ENCODE peak calls at places on chromosomes 5 and 9, in seven cellular contexts. Q, P, S, Y, A, H and M are unnamed samples.

GRCh38 chr5:147411612-147412310 is 98.1 kb downstream of the DPYSL3 start:
- DNase-seq in H (no peak), Q (no peak), S (no peak), P (no peak), A (no peak), Y (no peak), M (no peak)

GRCh38 chr5:35857004-35857345 is 284 bp downstream of the IL7R start:
- DNase-seq in P (no peak), Y (no peak), H (no peak), A (no peak), S (no peak), Q (no peak), M (no peak)

GRCh38 chr9:33852216-33852826 is 35.4 kb downstream of the UBE2R2 start:
- DNase-seq in A (peak; percentile 41), Y (peak; percentile 29), S (peak; percentile 50), P (no peak), Q (peak; percentile 20), H (peak; percentile 79), M (peak; percentile 88)

GRCh38 chr5:78893959-78894676 is 91.0 kb downstream of the ARSB start:
- DNase-seq in S (no peak), A (no peak), P (no peak), H (no peak), Y (no peak), Q (no peak), M (no peak)

GRCh38 chr5:151179489-151179840 is 21.9 kb upstream of the ANXA6 start:
- DNase-seq in Y (no peak), Q (no peak), H (no peak), S (no peak), P (no peak), A (no peak), M (no peak)

GRCh38 chr9:15746905-15747304 is 194.1 kb downstream of the CCDC171 start:
- DNase-seq in H (no peak), A (no peak), Q (no peak), Y (no peak), P (no peak), S (no peak), M (no peak)

GRCh38 chr5:57007349-57007748 is 55.4 kb upstream of the MIER3 start:
- DNase-seq in Q (no peak), P (no peak), H (no peak), A (no peak), S (no peak), Y (no peak), M (no peak)

GRCh38 chr9:16708638-16709435 is 161.6 kb downstream of the BNC2 start:
- DNase-seq in Q (no peak), Y (no peak), S (no peak), P (no peak), H (no peak), A (no peak), M (no peak)

GRCh38 chr5:136108131-136108739 is 24.4 kb upstream of the SMAD5 start:
- DNase-seq in Y (no peak), Q (no peak), H (no peak), S (no peak), A (no peak), P (no peak), M (no peak)

GRCh38 chr5:79974896-79975295 is 16.2 kb downstream of the MTX3 start:
- DNase-seq in H (no peak), S (no peak), Q (no peak), A (no peak), P (no peak), Y (no peak), M (no peak)

GRCh38 chr9:16848189-16848588 is 22.3 kb downstream of the BNC2 start:
- DNase-seq in P (no peak), A (no peak), S (no peak), H (no peak), Y (peak; percentile 23), Q (no peak), M (no peak)

GRCh38 chr5:74040065-74040551 is 414.1 kb downstream of the ARHGEF28 start:
- DNase-seq in H (no peak), Q (no peak), Y (peak; percentile 34), A (peak; percentile 16), S (no peak), P (peak; percentile 48), M (peak; percentile 63)

GRCh38 chr9:89919171-89919681 is 314.4 kb downstream of the GADD45G start:
- DNase-seq in S (peak; percentile 5), Q (peak; percentile 40), Y (no peak), A (no peak), H (peak; percentile 74), P (no peak), M (no peak)

GRCh38 chr9:68778635-68779034 is 73.6 kb downstream of the PIP5K1B start:
- DNase-seq in S (no peak), Y (no peak), P (no peak), Q (no peak), H (no peak), A (no peak), M (no peak)

GRCh38 chr5:178213003-178213449 is 8.7 kb downstream of the HNRNPAB start:
- DNase-seq in S (no peak), P (no peak), A (no peak), Y (no peak), Q (no peak), H (no peak), M (no peak)

GRCh38 chr5:125700380-125700856 is 722.8 kb upstream of the GRAMD2B start:
- DNase-seq in P (no peak), A (peak; percentile 66), Q (no peak), S (no peak), Y (peak; percentile 59), H (no peak), M (no peak)

GRCh38 chr5:94457788-94458187 is 160.6 kb downstream of the KIAA0825 start:
- DNase-seq in Q (no peak), P (no peak), A (no peak), S (no peak), Y (no peak), H (no peak), M (no peak)

GRCh38 chr9:98997580-98997979 is 53.9 kb downstream of the COL15A1 start:
- DNase-seq in Q (no peak), H (no peak), S (no peak), P (no peak), Y (no peak), A (no peak), M (no peak)

GRCh38 chr5:109580225-109580624 is 109.5 kb upstream of the MAN2A1 start:
- DNase-seq in S (no peak), Y (no peak), A (no peak), Q (no peak), H (no peak), P (no peak), M (no peak)

GRCh38 chr9:106733828-106734227 is 129.1 kb upstream of the ZNF462 start:
- DNase-seq in A (no peak), P (no peak), Y (peak; percentile 16), H (no peak), S (no peak), Q (no peak), M (no peak)

GRCh38 chr9:6827370-6827949 is 69.7 kb downstream of the KDM4C start:
- DNase-seq in Q (peak; percentile 37), A (peak; percentile 57), S (no peak), P (peak; percentile 13), H (no peak), Y (peak; percentile 54), M (no peak)

GRCh38 chr9:37486616-37487544 is 1.1 kb downstream of the POLR1E start:
- DNase-seq in H (peak; percentile 81), A (no peak), P (peak; percentile 91), Y (no peak), Q (no peak), S (no peak), M (peak; percentile 76)

GRCh38 chr5:131496400-131496713 is 138.7 kb downstream of the RAPGEF6 start:
- DNase-seq in A (no peak), Y (no peak), S (no peak), Q (peak; percentile 16), P (no peak), H (no peak), M (no peak)

GRCh38 chr5:122392224-122392623 is 80.2 kb downstream of the SNCAIP start:
- DNase-seq in S (no peak), H (no peak), Q (no peak), P (no peak), Y (no peak), A (no peak), M (no peak)

GRCh38 chr5:135139397-135140134 is 105.5 kb upstream of the PITX1 start:
- DNase-seq in H (peak; percentile 27), A (no peak), Q (no peak), P (peak; percentile 92), Y (no peak), S (no peak), M (no peak)

GRCh38 chr9:114183006-114183405 is 27.7 kb downstream of the COL27A1 start:
- DNase-seq in Q (no peak), S (no peak), Y (no peak), H (no peak), A (no peak), P (no peak), M (no peak)

GRCh38 chr9:33166263-33167083 is 663 bp downstream of the B4GALT1 start:
- DNase-seq in P (no peak), Y (no peak), A (no peak), Q (no peak), H (peak; percentile 66), S (peak; percentile 12), M (peak; percentile 67)

GRCh38 chr9:21506910-21507795 is 25.0 kb upstream of the IFNE start:
- DNase-seq in S (no peak), H (no peak), P (peak; percentile 74), Y (no peak), Q (no peak), A (no peak), M (no peak)

GRCh38 chr5:7827602-7828001 is 23.3 kb downstream of the CFAP90 start:
- DNase-seq in Y (no peak), Q (no peak), P (no peak), H (no peak), A (no peak), S (no peak), M (no peak)